ENCODE peak calls at places on chromosomes 1 and 21, in four cellular contexts. X is MM.1S, N is heart left ventricle, S is PC-9. Y is an unnamed sample. For H3K4me1, the result is how much of the 10 kb centered on the place peaks cover.

GRCh38 chr21:23725576-23725975 is 1881.7 kb downstream of the MRPL39 start:
- DNase-seq in X (no peak), N (no peak), S (no peak), Y (no peak)

GRCh38 chr1:65179148-65179547 is 31.1 kb downstream of the AK4 start:
- DNase-seq in X (no peak), N (no peak), S (no peak), Y (no peak)

GRCh38 chr1:8463144-8463927 is 145.4 kb downstream of the SLC45A1 start:
- DNase-seq in X (no peak), N (peak), S (no peak), Y (no peak)

GRCh38 chr1:198387587-198387986 is 152.9 kb downstream of the ATP6V1G3 start:
- DNase-seq in X (no peak), N (no peak), S (no peak), Y (no peak)

GRCh38 chr1:64745181-64745985 is 508 bp downstream of the RAVER2 start:
- DNase-seq in X (peak), N (peak), S (no peak), Y (peak)

GRCh38 chr1:3651939-3652537 is at the start of gene TP73:
- DNase-seq in X (peak), N (peak), S (no peak), Y (no peak)

GRCh38 chr1:175839678-175840669 is 96.6 kb upstream of the TNR start:
- DNase-seq in X (no peak), N (no peak), S (peak), Y (no peak)

GRCh38 chr1:245211035-245211749 is 56.4 kb downstream of the KIF26B start:
- DNase-seq in X (no peak), N (no peak), S (no peak), Y (no peak)

GRCh38 chr1:167713330-167714081 is 8.3 kb upstream of the MPZL1 start:
- DNase-seq in X (peak), N (no peak), S (no peak), Y (peak)

GRCh38 chr21:35163381-35163780 is 114.3 kb upstream of the RUNX1 start:
- DNase-seq in X (no peak), N (no peak), S (peak), Y (no peak)

GRCh38 chr1:109091196-109092193 is 931 bp downstream of the TMEM167B start:
- DNase-seq in X (peak), N (no peak), S (peak), Y (no peak)

GRCh38 chr21:34522284-34522683 is 10.3 kb upstream of the KCNE1 start:
- DNase-seq in X (no peak), N (no peak), S (no peak), Y (no peak)

GRCh38 chr21:36508948-36509347 is 29.0 kb upstream of the CLDN14 start:
- DNase-seq in X (no peak), N (no peak), S (no peak), Y (no peak)

GRCh38 chr1:236904874-236905741 is 99.1 kb downstream of the MT1HL1 start:
- DNase-seq in X (no peak), N (no peak), S (peak), Y (no peak)

GRCh38 chr1:210876275-210876674 is 257.7 kb downstream of the KCNH1 start:
- DNase-seq in X (no peak), N (no peak), S (no peak), Y (no peak)

GRCh38 chr1:26482921-26483320 is 10.7 kb downstream of the HMGN2 start:
- DNase-seq in X (no peak), N (no peak), S (no peak), Y (no peak)

GRCh38 chr1:203860396-203860951 is 925 bp upstream of the SNRPE start:
- DNase-seq in X (no peak), N (no peak), S (no peak), Y (no peak)

GRCh38 chr1:234143681-234144080 is 229.6 kb upstream of the COA6 start:
- DNase-seq in X (no peak), N (no peak), S (no peak), Y (no peak)

GRCh38 chr1:55965981-55966461 is 613.3 kb downstream of the PLPP3 start:
- DNase-seq in X (no peak), N (no peak), S (no peak), Y (no peak)

GRCh38 chr1:149927535-149928387 is at the start of gene SF3B4:
- DNase-seq in X (peak), N (peak), S (peak), Y (peak)

GRCh38 chr1:27353629-27354028 is 11.8 kb downstream of the SYTL1 start:
- DNase-seq in X (no peak), N (no peak), S (no peak), Y (no peak)

GRCh38 chr1:31987231-31987630 is 26.4 kb upstream of the KHDRBS1 start:
- DNase-seq in X (no peak), N (no peak), S (no peak), Y (no peak)

GRCh38 chr1:244210884-244211558 is 159.9 kb downstream of the ZBTB18 start:
- DNase-seq in X (no peak), N (no peak), S (no peak), Y (no peak)

GRCh38 chr1:45583666-45584350 is at the start of gene NASP:
- DNase-seq in X (peak), N (peak), S (peak), Y (peak)

GRCh38 chr1:237677979-237678378 is 212.7 kb downstream of the ZP4 start:
- DNase-seq in X (peak), N (no peak), S (no peak), Y (no peak)

GRCh38 chr21:17802568-17802967 is 16.6 kb downstream of the C21orf91 start:
- DNase-seq in X (no peak), N (no peak), S (no peak), Y (no peak)

GRCh38 chr1:110390692-110391232 is at the start of gene SLC16A4:
- DNase-seq in X (no peak), N (no peak), S (no peak), Y (no peak)

GRCh38 chr1:50750021-50750619 is 209.9 kb downstream of the FAF1 start:
- DNase-seq in X (no peak), N (no peak), S (peak), Y (no peak)

GRCh38 chr1:47934243-47934805 is 62.9 kb downstream of the TRABD2B start:
- DNase-seq in X (no peak), N (peak), S (no peak), Y (peak)

GRCh38 chr1:202005958-202006357 is 4.4 kb upstream of the ELF3 start:
- DNase-seq in X (no peak), N (no peak), S (no peak), Y (no peak)

GRCh38 chr1:42744030-42744413 is 4.0 kb upstream of the CLDN19 start:
- DNase-seq in X (no peak), N (no peak), S (no peak), Y (no peak)

GRCh38 chr1:154998201-154998780 is 4.3 kb upstream of the ZBTB7B start:
- DNase-seq in X (no peak), N (no peak), S (no peak), Y (no peak)
- TF ChIP-seq CTCF in X (peak), N (no peak), S (no peak), Y (no peak)

DNA sequence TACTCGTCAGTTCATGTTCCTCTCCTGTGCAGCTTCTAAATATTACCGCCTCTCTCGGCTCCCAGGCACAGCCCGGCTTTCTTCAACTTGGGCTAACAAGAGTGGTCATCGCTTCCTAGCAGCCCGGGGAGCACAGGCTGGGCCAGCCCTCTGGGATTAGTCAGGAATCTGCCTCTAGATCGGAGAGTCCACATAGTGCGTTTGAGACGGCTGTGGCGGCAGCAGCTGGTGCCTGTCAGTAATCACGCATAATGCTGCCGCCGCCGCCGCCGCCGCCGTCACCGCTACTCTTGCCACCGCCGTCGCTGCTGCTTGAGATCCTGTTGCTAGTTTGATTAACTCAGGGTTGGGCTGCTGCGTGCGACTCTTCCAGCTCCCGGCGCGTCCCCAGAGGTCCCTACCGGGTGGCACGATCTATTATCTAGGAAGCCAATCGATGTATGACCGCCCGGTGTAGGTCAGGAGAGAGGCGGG is at the start of gene RXRG:
- DNase-seq in X (no peak), N (peak), S (no peak), Y (peak)
- H3K4me3 ChIP-seq in X (no peak), N (peak), S (no peak), Y (no peak)

GRCh38 chr1:19083081-19083480 is 126.6 kb upstream of the IFFO2 start:
- DNase-seq in X (no peak), N (no peak), S (no peak), Y (no peak)
- H3K4me1 ChIP-seq in X (under half), N (under half), S (under half), Y (under half)

GRCh38 chr1:177355575-177355974 is 184.8 kb downstream of the BRINP2 start:
- DNase-seq in X (peak), N (no peak), S (no peak), Y (no peak)
- TF ChIP-seq CTCF in X (peak), N (peak), S (peak), Y (no peak)

GRCh38 chr1:163203561-163203960 is 845 bp upstream of the RGS5 start:
- DNase-seq in X (no peak), N (no peak), S (no peak), Y (no peak)
- H3K4me3 ChIP-seq in X (no peak), N (no peak), S (no peak), Y (no peak)

GRCh38 chr1:16015491-16015890 is 2.4 kb downstream of the HSPB7 start:
- DNase-seq in X (no peak), N (no peak), S (no peak), Y (no peak)

GRCh38 chr1:16015960-16016901 is 1.6 kb downstream of the HSPB7 start:
- DNase-seq in X (no peak), N (peak), S (no peak), Y (no peak)

GRCh38 chr1:16018308-16018707 is 465 bp upstream of the HSPB7 start:
- DNase-seq in X (no peak), N (no peak), S (no peak), Y (no peak)

GRCh38 chr1:16017461-16018303 is at the start of gene HSPB7:
- DNase-seq in X (no peak), N (peak), S (no peak), Y (peak)

GRCh38 chr1:16017076-16017460 is 775 bp downstream of the HSPB7 start:
- DNase-seq in X (no peak), N (no peak), S (no peak), Y (no peak)
- H3K4me1 ChIP-seq in X (under half), N (half or more), S (under half), Y (under half)

GRCh38 chr21:30962013-30962412 is 76.3 kb downstream of the KRTAP19-8 start:
- DNase-seq in X (no peak), N (no peak), S (no peak), Y (no peak)
- TF ChIP-seq CTCF in X (no peak), N (no peak), S (peak), Y (no peak)

DNA sequence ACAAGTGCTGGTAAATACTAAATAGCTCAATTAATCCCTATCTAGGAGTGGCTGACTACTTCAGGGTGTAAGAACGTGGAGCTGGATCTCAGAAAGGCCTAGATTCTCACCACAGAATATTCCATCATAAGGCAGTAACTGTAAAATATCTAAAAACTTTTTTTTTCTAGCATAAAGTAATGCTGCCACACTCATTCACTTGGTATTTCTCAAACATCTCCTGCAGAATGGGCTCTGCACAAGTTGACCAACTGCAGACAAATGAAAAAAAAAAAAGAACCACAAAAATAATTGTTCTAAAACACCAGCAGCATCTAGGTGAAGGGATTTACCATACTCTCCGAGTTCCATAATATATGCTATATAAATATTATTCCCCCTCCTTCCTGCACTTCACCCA is 9.0 kb downstream of the VSIG8 start:
- DNase-seq in X (no peak), N (no peak), S (no peak), Y (no peak)
- H3K4me3 ChIP-seq in X (no peak), N (no peak), S (peak), Y (no peak)